ENCODE peak calls at places on chromosomes 5 and 9, in eight cellular contexts. B is cardiac muscle cell, W is esophagus squamous epithelium, V is right lobe of liver, H is H1, U is DND-41, I is tibial artery, Z is mucosa of descending colon. G is an unnamed sample. For H3K36me3, the result is how much of the 10 kb centered on the place peaks cover.

GRCh38 chr9:61671276-61671973 is 481.6 kb downstream of the SPATA31A7 start:
- DNase-seq in B (no peak), W (no peak), V (peak), H (no peak), U (no peak), I (no peak), Z (no peak), G (no peak)

GRCh38 chr5:134246771-134247329 is 21.0 kb upstream of the PPP2CA start:
- DNase-seq in B (no peak), W (no peak), V (peak), H (no peak), U (no peak), I (no peak), Z (no peak), G (no peak)

GRCh38 chr5:147912015-147912414 is 5.7 kb upstream of the C5orf46 start:
- DNase-seq in B (no peak), W (no peak), V (no peak), H (no peak), U (no peak), I (no peak), Z (no peak), G (no peak)

GRCh38 chr5:135376961-135377621 is 21.9 kb downstream of the MACROH2A1 start:
- DNase-seq in B (no peak), W (no peak), V (no peak), H (no peak), U (no peak), I (no peak), Z (no peak), G (no peak)

GRCh38 chr5:90294604-90295003 is 115.0 kb downstream of the CETN3 start:
- DNase-seq in B (peak), W (no peak), V (no peak), H (no peak), U (no peak), I (no peak), Z (no peak), G (no peak)

GRCh38 chr5:116075117-116075910 is 9.5 kb upstream of the COMMD10 start:
- DNase-seq in B (no peak), W (no peak), V (no peak), H (no peak), U (peak), I (no peak), Z (peak), G (no peak)

GRCh38 chr9:127974002-127974768 is 6.6 kb downstream of the EEIG1 start:
- DNase-seq in B (no peak), W (no peak), V (peak), H (no peak), U (no peak), I (no peak), Z (no peak), G (no peak)

GRCh38 chr5:111737716-111738115 is 19.3 kb downstream of the NREP start:
- DNase-seq in B (no peak), W (no peak), V (no peak), H (no peak), U (no peak), I (no peak), Z (no peak), G (no peak)

GRCh38 chr5:115366223-115366622 is 69.8 kb upstream of the CCDC112 start:
- DNase-seq in B (no peak), W (no peak), V (no peak), H (no peak), U (no peak), I (no peak), Z (no peak), G (peak)

GRCh38 chr9:70080481-70081119 is 37.0 kb downstream of the MAMDC2 start:
- DNase-seq in B (no peak), W (no peak), V (peak), H (no peak), U (no peak), I (peak), Z (peak), G (no peak)

GRCh38 chr9:17057729-17058128 is 77.1 kb upstream of the CNTLN start:
- DNase-seq in B (no peak), W (no peak), V (no peak), H (no peak), U (no peak), I (no peak), Z (no peak), G (no peak)

GRCh38 chr9:131813116-131813515 is 73.2 kb upstream of the RAPGEF1 start:
- DNase-seq in B (no peak), W (no peak), V (no peak), H (no peak), U (no peak), I (no peak), Z (no peak), G (no peak)

GRCh38 chr5:51661646-51662265 is 278.5 kb downstream of the ISL1 start:
- DNase-seq in B (no peak), W (no peak), V (no peak), H (no peak), U (no peak), I (no peak), Z (no peak), G (no peak)

GRCh38 chr5:137016783-137017324 is 482.3 kb downstream of the SPOCK1 start:
- DNase-seq in B (no peak), W (no peak), V (no peak), H (no peak), U (no peak), I (no peak), Z (no peak), G (no peak)

GRCh38 chr9:105710638-105711037 is 16.3 kb downstream of the TMEM38B start:
- DNase-seq in B (no peak), W (no peak), V (no peak), H (no peak), U (no peak), I (no peak), Z (no peak), G (no peak)

GRCh38 chr5:145689235-145689634 is 145.9 kb downstream of the PRELID2 start:
- DNase-seq in B (no peak), W (no peak), V (no peak), H (no peak), U (no peak), I (no peak), Z (no peak), G (no peak)

GRCh38 chr9:91562412-91562811 is 138.8 kb upstream of the NFIL3 start:
- DNase-seq in B (no peak), W (no peak), V (no peak), H (no peak), U (no peak), I (no peak), Z (no peak), G (no peak)

GRCh38 chr5:141040093-141040762 is 10.9 kb upstream of the PCDHB1 start:
- DNase-seq in B (peak), W (no peak), V (peak), H (peak), U (no peak), I (no peak), Z (no peak), G (no peak)
- TF ChIP-seq CTCF in B (peak), W (no peak), V (peak), H (peak), U (peak), I (no peak), Z (no peak), G (peak)

GRCh38 chr5:179800071-179800695 is 6.4 kb downstream of the LTC4S start:
- DNase-seq in B (no peak), W (no peak), V (peak), H (no peak), U (no peak), I (no peak), Z (peak), G (no peak)

GRCh38 chr5:179798144-179798770 is 4.5 kb downstream of the LTC4S start:
- DNase-seq in B (no peak), W (no peak), V (peak), H (no peak), U (no peak), I (peak), Z (no peak), G (no peak)

GRCh38 chr5:179799644-179799973 is 5.8 kb downstream of the LTC4S start:
- DNase-seq in B (no peak), W (no peak), V (peak), H (no peak), U (no peak), I (no peak), Z (no peak), G (no peak)

GRCh38 chr5:179797741-179798140 is 4.0 kb downstream of the LTC4S start:
- DNase-seq in B (no peak), W (no peak), V (no peak), H (no peak), U (no peak), I (no peak), Z (no peak), G (no peak)

GRCh38 chr5:179798771-179799643 is 5.2 kb downstream of the LTC4S start:
- DNase-seq in B (no peak), W (no peak), V (peak), H (no peak), U (no peak), I (no peak), Z (peak), G (no peak)
- H3K36me3 ChIP-seq in B (under half), W (under half), V (under half), H (under half), U (under half), I (under half), Z (under half), G (under half)

GRCh38 chr9:122159925-122160246 is 178 bp downstream of the MORN5 start:
- DNase-seq in B (no peak), W (no peak), V (no peak), H (no peak), U (no peak), I (no peak), Z (no peak), G (no peak)
- H3K4me3 ChIP-seq in B (peak), W (peak), V (peak), H (no peak), U (peak), I (peak), Z (no peak), G (peak)

DNA sequence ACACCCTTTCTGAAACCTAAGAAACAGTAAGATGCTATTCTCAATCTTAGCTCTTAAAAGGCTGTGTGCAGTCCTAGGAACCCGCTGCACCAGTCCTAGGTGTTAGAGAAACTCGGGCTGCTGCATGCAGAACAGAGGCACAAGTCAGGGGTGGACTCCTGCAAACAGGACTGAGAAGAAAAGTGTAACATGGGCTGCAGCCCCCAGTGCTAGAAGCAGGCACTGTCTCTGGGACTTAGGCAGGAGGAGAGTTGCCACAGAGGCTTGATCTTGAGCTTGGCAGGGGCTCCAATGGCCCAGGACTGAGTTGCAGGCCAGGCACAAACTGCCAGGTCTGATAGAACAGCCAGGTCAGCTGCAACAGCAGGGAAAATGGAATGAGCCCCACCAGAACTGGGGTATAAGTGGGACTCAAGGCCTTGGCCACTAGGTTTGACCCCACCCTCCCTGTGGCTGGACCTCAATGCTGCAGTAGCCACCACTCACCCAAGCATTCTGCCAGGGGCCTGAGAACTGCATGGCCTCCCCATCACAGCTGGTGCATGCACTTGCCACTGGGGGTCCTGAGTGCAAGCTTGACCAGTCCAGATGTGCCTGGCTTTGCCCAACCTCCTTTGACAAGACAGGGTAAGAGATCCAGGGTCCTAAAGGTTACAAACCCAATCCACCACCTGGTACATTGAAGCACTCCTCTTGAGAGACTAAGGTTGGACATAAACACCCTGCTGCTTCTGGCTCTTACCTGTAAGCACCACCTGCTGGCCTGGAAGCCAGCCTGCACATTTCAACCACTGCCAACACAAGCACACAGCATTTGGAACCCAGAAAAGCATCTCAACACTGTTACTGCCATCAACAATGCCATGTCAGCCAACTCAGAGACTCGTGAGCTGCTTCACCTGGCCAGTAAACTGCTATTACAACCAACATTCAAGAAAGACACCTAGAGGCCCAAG is 103.3 kb downstream of the FBXL17 start:
- DNase-seq in B (no peak), W (no peak), V (no peak), H (peak), U (no peak), I (no peak), Z (no peak), G (no peak)
- TF ChIP-seq CTCF in B (no peak), W (no peak), V (no peak), H (peak), U (no peak), I (no peak), Z (no peak), G (no peak)

GRCh38 chr5:180304016-180304292 is 12.1 kb upstream of the MAPK9 start:
- DNase-seq in B (no peak), W (no peak), V (no peak), H (no peak), U (no peak), I (no peak), Z (no peak), G (no peak)

GRCh38 chr5:180303226-180304015 is 11.5 kb upstream of the MAPK9 start:
- DNase-seq in B (no peak), W (no peak), V (no peak), H (no peak), U (no peak), I (no peak), Z (no peak), G (no peak)

GRCh38 chr5:180306796-180307195 is 14.9 kb upstream of the MAPK9 start:
- DNase-seq in B (no peak), W (no peak), V (no peak), H (no peak), U (no peak), I (no peak), Z (no peak), G (no peak)

GRCh38 chr5:180305481-180305880 is 13.6 kb upstream of the MAPK9 start:
- DNase-seq in B (no peak), W (no peak), V (no peak), H (no peak), U (no peak), I (no peak), Z (no peak), G (no peak)

GRCh38 chr5:180304431-180305375 is 12.8 kb upstream of the MAPK9 start:
- DNase-seq in B (no peak), W (no peak), V (no peak), H (no peak), U (no peak), I (no peak), Z (no peak), G (no peak)
- H3K36me3 ChIP-seq in B (under half), W (under half), V (under half), H (half or more), U (under half), I (under half), Z (under half), G (under half)

G was measured in kidney epithelial cell.